ENCODE peak calls at places on chromosomes 12 and 14, in four cellular contexts. A is mesendoderm, J is astrocyte of the cerebellum, S is AG20443. C is an unnamed sample.

GRCh38 chr12:14959916-14960315 is 1.5 kb downstream of the ARHGDIB start:
- DNase-seq in A (no peak), S (no peak), J (no peak), C (no peak)

GRCh38 chr12:103852498-103852992 is 11.5 kb upstream of the NT5DC3 start:
- DNase-seq in J (no peak), A (peak), S (no peak), C (peak)

GRCh38 chr12:6839482-6840201 is 1.1 kb upstream of the GNB3 start:
- DNase-seq in J (no peak), A (peak), S (no peak), C (no peak)

GRCh38 chr12:64992641-64993040 is 128.5 kb downstream of the WIF1 start:
- DNase-seq in J (no peak), S (no peak), A (peak), C (no peak)

GRCh38 chr12:16285586-16285985 is 8.1 kb upstream of the SLC15A5 start:
- DNase-seq in J (no peak), S (no peak), A (no peak), C (peak)

GRCh38 chr14:103801459-103801858 is 45.9 kb downstream of the PPP1R13B start:
- DNase-seq in A (peak), S (peak), J (peak), C (peak)

GRCh38 chr12:119869720-119870119 is 7.4 kb downstream of the CIT start:
- DNase-seq in A (no peak), S (peak), J (peak), C (peak)

GRCh38 chr12:115450710-115451109 is 766.7 kb upstream of the TBX3 start:
- DNase-seq in S (no peak), A (peak), J (no peak), C (no peak)

GRCh38 chr12:38156497-38157245 is 159.9 kb upstream of the ALG10B start:
- DNase-seq in J (no peak), A (no peak), S (no peak), C (no peak)

GRCh38 chr12:58491296-58491695 is 429.0 kb downstream of the LRIG3 start:
- DNase-seq in S (peak), J (peak), A (no peak), C (no peak)